ENCODE peak calls at places on chromosomes 5 and 9, in seven cellular contexts. V, I, X, E, C, T and G are unnamed samples.

GRCh38 chr5:164175083-164175482 is 669.7 kb downstream of the MAT2B start:
- DNase-seq in E (no peak), C (no peak), T (peak; percentile 39), V (peak; percentile 47), I (peak; percentile 30), X (no peak), G (no peak)

GRCh38 chr9:99637640-99638039 is 184.0 kb upstream of the NR4A3 start:
- DNase-seq in T (no peak), C (no peak), V (no peak), X (no peak), E (no peak), I (no peak), G (no peak)

GRCh38 chr9:121369595-121370265 is at the start of gene STOM:
- DNase-seq in C (peak; percentile 61), X (peak; percentile 98), V (peak; percentile 80), T (peak; percentile 77), E (no peak), I (peak; percentile 94), G (peak; percentile 64)

GRCh38 chr5:170612256-170612656 is 108.4 kb downstream of the KCNIP1 start:
- DNase-seq in V (no peak), I (no peak), T (no peak), C (no peak), X (no peak), E (no peak), G (no peak)

GRCh38 chr9:89538874-89539273 is 41.0 kb upstream of the SEMA4D start:
- DNase-seq in X (no peak), E (no peak), V (no peak), T (no peak), C (no peak), I (no peak), G (no peak)

GRCh38 chr5:139670369-139671095 is 22.4 kb downstream of the CXXC5 start:
- DNase-seq in C (no peak), E (no peak), T (no peak), X (no peak), I (no peak), V (no peak), G (no peak)

GRCh38 chr5:96597441-96598020 is 64.6 kb upstream of the CAST start:
- DNase-seq in I (peak; percentile 20), E (peak; percentile 67), X (no peak), T (peak; percentile 64), C (no peak), V (peak; percentile 63), G (peak; percentile 42)

GRCh38 chr9:135062254-135062653 is 25.2 kb upstream of the OLFM1 start:
- DNase-seq in T (no peak), V (no peak), C (no peak), E (no peak), X (peak; percentile 21), I (no peak), G (no peak)

GRCh38 chr5:167565555-167565954 is 725.9 kb upstream of the WWC1 start:
- DNase-seq in I (peak; percentile 45), E (no peak), V (peak; percentile 61), T (peak; percentile 39), X (no peak), C (no peak), G (peak; percentile 11)

GRCh38 chr5:167701103-167701502 is 590.3 kb upstream of the WWC1 start:
- DNase-seq in I (no peak), V (no peak), E (no peak), X (no peak), T (no peak), C (no peak), G (no peak)

GRCh38 chr9:127931092-127931881 is 710 bp upstream of the PIP5KL1 start:
- DNase-seq in E (no peak), T (peak; percentile 80), I (peak; percentile 74), V (peak; percentile 90), C (no peak), X (no peak), G (peak; percentile 84)

GRCh38 chr5:151047814-151048425 is 27.5 kb downstream of the GPX3 start:
- DNase-seq in X (no peak), T (no peak), I (peak; percentile 38), V (peak; percentile 45), E (no peak), C (no peak), G (no peak)

GRCh38 chr9:38192731-38193130 is 123.7 kb upstream of the SHB start:
- DNase-seq in E (no peak), I (no peak), C (no peak), T (no peak), V (no peak), X (no peak), G (no peak)

GRCh38 chr5:92222449-92222848 is 839.3 kb upstream of the ARRDC3 start:
- DNase-seq in C (no peak), T (peak; percentile 6), I (no peak), E (no peak), V (peak; percentile 13), X (no peak), G (peak; percentile 11)

GRCh38 chr5:14922456-14922855 is 50.9 kb upstream of the ANKH start:
- DNase-seq in C (no peak), E (no peak), I (no peak), V (no peak), X (no peak), T (no peak), G (no peak)

GRCh38 chr9:111176511-111176910 is 138.2 kb upstream of the LPAR1 start:
- DNase-seq in C (no peak), T (no peak), X (no peak), E (no peak), V (no peak), I (no peak), G (no peak)

GRCh38 chr5:84729326-84729725 is 344.6 kb upstream of the EDIL3 start:
- DNase-seq in X (no peak), C (no peak), V (peak; percentile 15), I (peak; percentile 31), T (peak; percentile 76), E (peak; percentile 68), G (no peak)

GRCh38 chr5:115439639-115440038 is 104.9 kb downstream of the FEM1C start:
- DNase-seq in C (no peak), I (no peak), X (no peak), T (no peak), E (no peak), V (no peak), G (no peak)

GRCh38 chr5:81068063-81068462 is 107.9 kb downstream of the RASGRF2 start:
- DNase-seq in I (no peak), T (no peak), E (no peak), V (no peak), C (no peak), X (no peak), G (no peak)

GRCh38 chr9:131666779-131667178 is 73.1 kb downstream of the RAPGEF1 start:
- DNase-seq in E (no peak), C (peak; percentile 45), I (no peak), V (no peak), X (no peak), T (no peak), G (no peak)

GRCh38 chr5:39015743-39016586 is 58.2 kb downstream of the RICTOR start:
- DNase-seq in X (no peak), T (peak; percentile 68), I (peak; percentile 54), V (peak; percentile 66), E (no peak), C (no peak), G (peak; percentile 66)

GRCh38 chr5:156892223-156892622 is 42.1 kb downstream of the PPP1R2B start:
- DNase-seq in T (no peak), X (no peak), V (no peak), I (no peak), E (no peak), C (no peak), G (no peak)

GRCh38 chr5:174581483-174581882 is 142.9 kb upstream of the MSX2 start:
- DNase-seq in X (no peak), E (no peak), C (no peak), I (peak; percentile 46), T (no peak), V (peak; percentile 28), G (no peak)

GRCh38 chr9:79764377-79764776 is 192.6 kb downstream of the TLE4 start:
- DNase-seq in I (peak; percentile 83), T (peak; percentile 98), E (no peak), X (no peak), C (no peak), V (peak; percentile 96), G (peak; percentile 96)

GRCh38 chr5:51187953-51188591 is 195.2 kb upstream of the ISL1 start:
- DNase-seq in I (no peak), V (no peak), C (no peak), E (no peak), T (no peak), X (no peak), G (no peak)

GRCh38 chr5:149990518-149991376 is 9.7 kb downstream of the TIGD6 start:
- DNase-seq in V (peak; percentile 88), E (peak; percentile 78), I (peak; percentile 81), T (peak; percentile 79), C (peak; percentile 49), X (no peak), G (peak; percentile 70)

GRCh38 chr5:157611571-157612067 is 36.0 kb upstream of the ADAM19 start:
- DNase-seq in C (no peak), E (no peak), V (no peak), T (no peak), I (no peak), X (no peak), G (no peak)

GRCh38 chr5:37478086-37478485 is 99.0 kb downstream of the WDR70 start:
- DNase-seq in T (no peak), I (no peak), C (no peak), E (no peak), V (no peak), X (no peak), G (no peak)

GRCh38 chr9:114895605-114896004 is 34.8 kb downstream of the TNFSF8 start:
- DNase-seq in V (no peak), C (no peak), T (no peak), E (no peak), I (peak; percentile 59), X (no peak), G (no peak)

GRCh38 chr5:42940853-42941252 is 99.3 kb downstream of the ANXA2R start:
- DNase-seq in I (no peak), T (no peak), C (no peak), E (no peak), X (no peak), V (no peak), G (no peak)

GRCh38 chr5:88663793-88664216 is 219.2 kb downstream of the MEF2C start:
- DNase-seq in T (peak; percentile 74), I (no peak), C (no peak), X (no peak), E (peak; percentile 86), V (no peak), G (no peak)

GRCh38 chr5:50564079-50564478 is 102.4 kb upstream of the PARP8 start:
- DNase-seq in E (no peak), T (no peak), C (peak; percentile 8), V (no peak), I (no peak), X (no peak), G (peak; percentile 3)

GRCh38 chr5:67206381-67207328 is 10.1 kb upstream of the CD180 start:
- DNase-seq in X (no peak), V (peak; percentile 32), I (no peak), T (peak; percentile 46), C (peak; percentile 73), E (no peak), G (peak; percentile 9)

GRCh38 chr5:131968396-131968954 is 23.0 kb upstream of the MEIKIN start:
- DNase-seq in T (peak; percentile 33), C (no peak), I (peak; percentile 56), X (no peak), E (no peak), V (peak; percentile 30), G (no peak)

GRCh38 chr9:78239506-78239905 is 3.6 kb downstream of the CEP78 start:
- DNase-seq in T (no peak), X (no peak), E (no peak), I (no peak), C (no peak), V (peak; percentile 33), G (no peak)

GRCh38 chr9:134442087-134442470 is 115.8 kb downstream of the RXRA start:
- DNase-seq in V (peak; percentile 43), E (no peak), I (peak; percentile 45), T (peak; percentile 31), C (no peak), X (no peak), G (no peak)

GRCh38 chr5:93607367-93608258 is 24.6 kb downstream of the NR2F1 start:
- DNase-seq in T (peak; percentile 89), E (no peak), I (peak; percentile 79), C (no peak), X (no peak), V (peak; percentile 91), G (peak; percentile 89)

GRCh38 chr5:16628376-16628775 is 11.6 kb upstream of the RETREG1 start:
- DNase-seq in V (peak; percentile 24), X (no peak), E (no peak), T (no peak), I (no peak), C (no peak), G (no peak)